ENCODE peak calls at places on chromosomes 5 and 9, in nine cellular contexts. O, U, A, W, M, L, J, G and K are unnamed samples.

GRCh38 chr5:96924016-96924443 is 11.8 kb upstream of the LNPEP start:
- DNase-seq in O (no peak), U (no peak), A (peak), W (no peak), M (no peak), L (no peak), J (no peak), G (no peak), K (peak)

GRCh38 chr5:178526796-178527457 is 63.3 kb downstream of the COL23A1 start:
- DNase-seq in O (no peak), U (no peak), A (no peak), W (no peak), M (no peak), L (no peak), J (no peak), G (no peak), K (no peak)

GRCh38 chr9:114284316-114285060 is 38.4 kb upstream of the ORM1 start:
- DNase-seq in O (no peak), U (no peak), A (peak), W (no peak), M (no peak), L (peak), J (no peak), G (no peak), K (no peak)

GRCh38 chr5:72441094-72441723 is 66.0 kb downstream of the ZNF366 start:
- DNase-seq in O (no peak), U (no peak), A (no peak), W (no peak), M (peak), L (no peak), J (no peak), G (peak), K (no peak)

GRCh38 chr5:138722518-138722917 is 30.7 kb upstream of the CTNNA1 start:
- DNase-seq in O (peak), U (no peak), A (no peak), W (no peak), M (no peak), L (no peak), J (peak), G (no peak), K (no peak)

GRCh38 chr5:80207832-80208231 is 48.0 kb downstream of the SERINC5 start:
- DNase-seq in O (no peak), U (no peak), A (no peak), W (no peak), M (no peak), L (no peak), J (no peak), G (no peak), K (no peak)

GRCh38 chr5:181204561-181205401 is at the start of gene TRIM7:
- DNase-seq in O (no peak), U (no peak), A (no peak), W (peak), M (peak), L (peak), J (peak), G (peak), K (no peak)

GRCh38 chr9:77433675-77434445 is 214.3 kb downstream of the GNA14 start:
- DNase-seq in O (peak), U (peak), A (peak), W (peak), M (peak), L (peak), J (peak), G (peak), K (peak)

GRCh38 chr5:31854625-31855526 is 215.9 kb downstream of the PDZD2 start:
- DNase-seq in O (no peak), U (peak), A (peak), W (peak), M (peak), L (peak), J (peak), G (no peak), K (no peak)

GRCh38 chr9:114613087-114613486 is 2.0 kb downstream of the TMEM268 start:
- DNase-seq in O (no peak), U (no peak), A (no peak), W (no peak), M (no peak), L (no peak), J (no peak), G (no peak), K (no peak)

GRCh38 chr9:3963266-3964019 is 336.4 kb downstream of the GLIS3 start:
- DNase-seq in O (no peak), U (peak), A (no peak), W (peak), M (peak), L (no peak), J (peak), G (peak), K (no peak)

GRCh38 chr9:19451240-19452087 is 42.7 kb downstream of the ACER2 start:
- DNase-seq in O (no peak), U (no peak), A (no peak), W (no peak), M (no peak), L (no peak), J (no peak), G (no peak), K (no peak)

DNA sequence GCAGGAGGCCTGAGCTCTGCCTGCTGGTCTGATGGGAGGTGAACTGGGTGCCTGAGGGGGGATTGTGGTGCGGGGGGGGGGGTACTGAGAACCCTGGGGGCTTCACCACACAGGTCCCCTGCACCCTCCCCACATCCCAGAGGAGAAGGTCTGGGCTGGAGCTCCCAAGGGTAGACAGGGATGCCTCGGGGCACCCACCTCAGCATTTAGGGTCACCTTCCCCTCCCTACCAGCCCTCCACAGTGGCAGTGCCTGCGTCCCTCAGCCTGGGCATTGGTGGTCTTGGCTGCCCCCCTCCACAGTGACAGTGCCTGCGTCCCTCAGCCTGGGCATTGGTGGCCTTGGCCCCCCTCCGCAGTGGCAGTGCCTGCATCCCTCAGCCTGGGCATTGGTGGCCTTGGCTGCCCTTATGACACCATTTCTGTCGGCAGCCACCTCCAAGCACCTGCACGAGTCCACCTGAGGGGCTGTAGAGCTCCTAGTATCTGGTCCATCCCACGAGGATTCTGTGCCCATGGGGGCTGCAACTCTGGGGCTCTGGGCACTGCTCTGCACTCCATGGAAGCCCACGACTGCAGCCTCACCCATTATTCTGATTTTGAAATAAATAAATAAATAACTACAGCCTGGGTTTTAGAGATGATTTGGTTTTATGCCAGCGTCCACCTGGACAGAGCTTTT is 21.5 kb downstream of the NKD2 start:
- DNase-seq in O (no peak), U (no peak), A (no peak), W (no peak), M (no peak), L (no peak), J (no peak), G (no peak), K (no peak)
- H3K4me3 ChIP-seq in O (no peak), U (no peak), A (no peak), W (no peak), M (no peak), L (no peak), J (no peak), G (no peak), K (no peak)

GRCh38 chr5:177131019-177131320 is 2.6 kb upstream of the NSD1 start:
- DNase-seq in O (no peak), U (no peak), A (no peak), W (no peak), M (no peak), L (peak), J (no peak), G (no peak), K (no peak)
- H3K4me3 ChIP-seq in O (no peak), U (no peak), A (no peak), W (no peak), M (no peak), L (no peak), J (no peak), G (no peak), K (no peak)

DNA sequence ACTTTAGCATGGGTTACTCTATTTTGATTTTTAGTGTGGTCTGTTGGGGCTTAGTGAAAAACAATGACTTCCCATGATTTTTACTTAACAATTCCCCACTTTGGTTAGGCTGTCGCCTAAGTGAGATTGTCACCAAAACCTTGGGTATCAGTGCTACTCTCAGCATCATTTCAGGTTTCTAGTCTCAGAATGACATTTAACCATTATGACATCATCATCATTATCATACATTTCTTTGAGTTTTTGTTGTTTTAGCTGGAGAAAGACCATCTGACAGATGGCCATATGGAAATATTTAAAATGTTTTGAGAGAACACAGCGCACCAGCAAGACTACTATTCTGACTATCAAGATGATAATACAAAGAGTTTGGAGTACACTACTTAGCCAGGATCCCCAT is 551.0 kb upstream of the PTPRD start:
- DNase-seq in O (no peak), U (no peak), A (no peak), W (no peak), M (no peak), L (no peak), J (no peak), G (no peak), K (no peak)
- H3K4me3 ChIP-seq in O (no peak), U (no peak), A (no peak), W (no peak), M (no peak), L (no peak), J (no peak), G (no peak), K (no peak)

DNA sequence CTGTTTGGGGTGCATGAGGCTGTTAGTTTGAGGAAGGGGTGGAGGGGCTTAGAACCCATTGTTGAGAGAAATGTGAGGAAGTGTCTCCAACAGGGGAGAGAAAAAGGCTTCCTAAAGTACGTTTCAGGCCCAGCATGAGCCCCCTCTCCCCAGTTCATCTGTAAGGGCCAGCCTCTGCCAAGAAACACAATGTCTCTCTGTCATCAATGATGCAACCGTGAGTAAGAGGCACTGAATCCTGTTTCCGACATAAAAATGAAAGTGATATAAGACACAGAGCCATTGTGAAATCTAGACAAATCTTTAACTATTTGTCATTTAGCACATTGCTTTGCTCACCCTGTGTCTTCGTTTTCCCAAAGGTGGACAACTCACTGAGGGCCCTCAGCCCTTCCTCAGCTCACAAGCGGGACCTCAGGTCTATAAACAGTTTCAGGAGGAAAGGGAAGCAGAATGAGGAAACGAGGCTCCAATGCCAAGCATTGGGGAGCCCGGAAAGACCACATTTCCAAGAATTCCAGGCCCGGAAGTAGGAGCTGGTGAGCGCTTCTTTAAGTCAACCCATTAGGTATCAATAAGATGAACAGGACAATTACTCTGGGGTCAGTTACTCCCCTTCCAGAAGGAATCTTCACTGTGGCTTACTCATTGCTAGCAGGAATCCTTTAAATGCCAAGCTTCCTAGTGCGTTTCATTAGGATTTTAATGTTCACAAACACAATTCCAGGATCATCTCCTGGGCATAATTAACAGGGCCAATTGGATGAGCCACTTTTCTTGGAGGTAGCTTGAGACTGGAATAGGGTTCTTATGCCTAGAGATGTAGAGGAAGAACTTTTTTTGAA is 59.0 kb upstream of the KLF4 start:
- DNase-seq in O (no peak), U (peak), A (no peak), W (peak), M (peak), L (no peak), J (no peak), G (peak), K (no peak)
- H3K4me3 ChIP-seq in O (no peak), U (peak), A (no peak), W (no peak), M (peak), L (no peak), J (no peak), G (no peak), K (no peak)